ENCODE peak calls at places on chromosomes 1 and 21, in five cellular contexts. J is MG63; D is AG04450; E is SK-N-SH; S is CD8-positive, alpha-beta T cell. N is an unnamed sample. For H3K9me3 and H3K27me3, the result is how much of the 10 kb centered on the place peaks cover.

GRCh38 chr1:64323882-64324281 is 120.5 kb downstream of the UBE2U start:
- DNase-seq in D (no peak), E (no peak), J (no peak), S (no peak), N (no peak)

GRCh38 chr1:203166192-203166940 is 9.3 kb downstream of the MYBPH start:
- DNase-seq in J (no peak), D (no peak), S (no peak), E (no peak), N (no peak)

GRCh38 chr1:232142403-232143314 is 487.3 kb downstream of the SIPA1L2 start:
- DNase-seq in J (peak), E (peak), D (peak), S (no peak), N (peak)

GRCh38 chr1:52142220-52143153 is 598 bp downstream of the ZFYVE9 start:
- DNase-seq in J (peak), E (peak), S (peak), D (no peak), N (peak)

GRCh38 chr1:29364101-29364678 is 127.9 kb downstream of the PTPRU start:
- DNase-seq in E (no peak), D (no peak), S (no peak), J (no peak), N (no peak)

GRCh38 chr21:25188639-25189038 is 418.6 kb downstream of the MRPL39 start:
- DNase-seq in J (no peak), D (no peak), E (no peak), S (no peak), N (no peak)

GRCh38 chr1:106619080-106619826 is 437.2 kb upstream of the PRMT6 start:
- DNase-seq in S (no peak), E (no peak), D (no peak), J (no peak), N (no peak)

GRCh38 chr1:24695202-24695974 is 49.9 kb upstream of the CLIC4 start:
- DNase-seq in E (no peak), D (no peak), S (peak), J (no peak), N (no peak)

GRCh38 chr1:176341656-176342055 is 121.3 kb upstream of the PAPPA2 start:
- DNase-seq in D (no peak), S (no peak), E (no peak), J (no peak), N (no peak)

GRCh38 chr1:156475568-156476500 is 24.7 kb downstream of the MEF2D start:
- DNase-seq in S (no peak), D (peak), J (peak), E (no peak), N (peak)

GRCh38 chr1:119603695-119604094 is 44.4 kb downstream of the ZNF697 start:
- DNase-seq in J (no peak), E (no peak), D (no peak), S (no peak), N (peak)

GRCh38 chr1:235074335-235075120 is 54.1 kb downstream of the TOMM20 start:
- DNase-seq in E (peak), D (no peak), J (peak), S (peak), N (peak)

GRCh38 chr1:40915581-40915980 is 53.4 kb upstream of the CITED4 start:
- DNase-seq in E (no peak), D (no peak), S (no peak), J (no peak), N (no peak)

GRCh38 chr21:45476582-45476981 is 65.7 kb downstream of the SLC19A1 start:
- DNase-seq in S (no peak), D (no peak), E (no peak), J (no peak), N (no peak)

GRCh38 chr1:9841460-9841859 is 17.7 kb upstream of the CLSTN1 start:
- DNase-seq in S (no peak), E (no peak), D (no peak), J (no peak), N (no peak)

GRCh38 chr1:175388286-175388685 is 195.7 kb upstream of the KIAA0040 start:
- DNase-seq in E (no peak), J (no peak), S (no peak), D (no peak), N (no peak)

GRCh38 chr1:212218911-212219310 is 66.3 kb upstream of the PPP2R5A start:
- DNase-seq in S (no peak), J (peak), D (peak), E (no peak), N (peak)

GRCh38 chr1:231629132-231629531 is 2.5 kb downstream of the DISC1 start:
- DNase-seq in S (no peak), J (no peak), E (no peak), D (no peak), N (no peak)

GRCh38 chr1:100036718-100037664 is 67.2 kb downstream of the SLC35A3 start:
- DNase-seq in E (peak), S (no peak), D (no peak), J (peak), N (peak)

GRCh38 chr1:111139234-111139955 is 498 bp downstream of the DRAM2 start:
- DNase-seq in J (peak), S (peak), D (no peak), E (peak), N (peak)

GRCh38 chr1:230385173-230385480 is 41.0 kb downstream of the PGBD5 start:
- DNase-seq in J (no peak), E (no peak), S (no peak), D (no peak), N (no peak)

GRCh38 chr21:14949603-14950002 is 115.2 kb downstream of the NRIP1 start:
- DNase-seq in E (no peak), S (no peak), J (no peak), D (no peak), N (no peak)

GRCh38 chr1:112247971-112248370 is 148.0 kb upstream of the CTTNBP2NL start:
- DNase-seq in S (no peak), E (no peak), J (no peak), D (no peak), N (no peak)

GRCh38 chr1:27912429-27912828 is 22.4 kb upstream of the SMPDL3B start:
- DNase-seq in E (no peak), S (no peak), J (no peak), D (no peak), N (no peak)

GRCh38 chr21:45154511-45155508 is 80.4 kb downstream of the ADARB1 start:
- DNase-seq in J (no peak), S (peak), E (peak), D (no peak), N (peak)

GRCh38 chr1:41661428-41662060 is 177.1 kb upstream of the EDN2 start:
- DNase-seq in E (no peak), S (no peak), D (no peak), J (peak), N (no peak)

GRCh38 chr1:67393240-67393639 is 37.0 kb downstream of the SERBP1 start:
- DNase-seq in J (no peak), E (no peak), S (no peak), D (no peak), N (no peak)

DNA sequence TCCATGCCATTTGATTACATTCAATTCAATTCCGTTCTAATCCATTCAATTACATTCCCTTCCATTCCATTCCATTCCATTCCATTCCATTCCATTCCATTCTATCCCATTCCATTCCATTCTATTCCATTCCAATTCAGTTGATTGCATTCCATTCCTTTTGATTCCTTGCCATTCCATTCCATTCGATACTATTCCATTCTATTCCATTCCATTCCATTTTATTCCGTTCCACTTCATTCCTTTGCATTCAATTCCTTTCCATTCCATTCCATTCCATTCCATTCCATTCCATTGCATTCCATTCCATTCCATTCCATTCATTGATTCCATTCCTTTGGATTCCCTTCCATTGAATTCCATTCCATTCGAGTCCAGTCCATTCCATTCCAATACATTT is 2574.0 kb upstream of the TPTE start:
- DNase-seq in J (no peak), S (no peak), D (no peak), E (no peak), N (no peak)
- H3K9me3 ChIP-seq in J (half or more), S (half or more), D (half or more), E (under half), N (half or more)

GRCh38 chr1:30870035-30870434 is 38.5 kb downstream of the SDC3 start:
- DNase-seq in D (no peak), S (no peak), J (no peak), E (no peak), N (no peak)
- H3K27me3 ChIP-seq in D (under half), S (under half), J (under half), E (under half), N (under half)

GRCh38 chr1:224014328-224014649 is 99.6 kb upstream of the FBXO28 start:
- DNase-seq in D (no peak), E (no peak), S (no peak), J (no peak), N (no peak)
- H3K9me3 ChIP-seq in D (under half), E (under half), S (under half), J (under half), N (under half)

DNA sequence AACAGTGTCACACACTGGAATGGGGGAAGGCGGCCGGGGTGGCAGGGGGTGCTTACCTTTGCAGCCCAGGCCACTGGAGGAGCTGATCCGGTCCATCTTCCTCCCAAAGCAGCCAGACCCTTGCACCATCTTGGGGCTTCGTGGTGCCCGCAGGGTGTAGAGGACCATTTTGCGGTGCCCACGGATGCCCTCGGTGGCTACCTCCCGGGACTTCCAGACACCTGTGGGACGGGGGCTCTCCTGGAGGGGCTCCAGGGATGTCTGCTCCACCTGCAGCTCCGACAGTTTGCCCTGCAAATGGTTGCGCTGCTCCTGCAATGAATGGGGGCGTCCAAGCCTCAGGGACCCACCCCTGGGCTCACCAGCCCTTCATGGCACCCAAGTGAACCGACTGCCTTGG is 587 bp downstream of the NPPB start:
- DNase-seq in E (no peak), J (no peak), S (no peak), D (no peak), N (no peak)
- H3K27me3 ChIP-seq in E (under half), J (under half), S (under half), D (under half), N (under half)

GRCh38 chr21:42601656-42602055 is 51.8 kb upstream of the PDE9A start:
- DNase-seq in J (no peak), D (no peak), E (no peak), S (no peak), N (no peak)

GRCh38 chr21:42612390-42612789 is 41.0 kb upstream of the PDE9A start:
- DNase-seq in S (no peak), J (no peak), D (no peak), E (no peak), N (no peak)

GRCh38 chr21:42611852-42612251 is 41.6 kb upstream of the PDE9A start:
- DNase-seq in D (no peak), S (no peak), E (no peak), J (no peak), N (no peak)

GRCh38 chr21:42609806-42610205 is 43.6 kb upstream of the PDE9A start:
- DNase-seq in E (no peak), D (no peak), J (no peak), S (peak), N (no peak)

DNA sequence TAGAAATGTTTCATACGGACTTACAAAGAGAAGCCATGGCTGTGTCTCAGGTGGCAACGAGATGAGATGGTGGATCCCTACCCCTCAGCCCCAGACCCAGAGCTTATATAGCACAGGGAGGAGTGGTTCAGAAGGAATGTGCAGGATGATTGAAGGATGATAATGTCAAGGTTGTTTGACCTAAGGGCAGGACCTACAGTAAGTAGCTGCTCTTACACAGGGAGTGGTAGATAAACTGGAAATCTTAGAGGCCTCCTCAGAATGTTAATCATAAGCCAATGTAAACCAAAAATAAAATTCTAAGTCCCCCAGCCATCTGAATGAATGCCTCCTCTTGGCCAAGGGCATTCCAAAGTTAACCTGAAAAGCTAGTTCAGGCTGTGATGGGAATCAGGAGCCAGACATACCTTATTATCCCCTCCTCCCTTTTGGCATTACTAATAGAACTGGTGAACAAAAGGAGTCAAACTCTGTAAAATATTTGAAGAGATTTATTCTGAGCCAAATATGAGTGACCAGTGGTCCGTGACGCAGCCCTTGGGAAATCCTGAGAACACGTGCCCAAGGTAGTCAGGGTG is 45.8 kb upstream of the PDE9A start:
- DNase-seq in E (no peak), J (no peak), S (no peak), D (no peak), N (no peak)
- H3K9me3 ChIP-seq in E (under half), J (under half), S (under half), D (under half), N (under half)

GRCh38 chr1:154641534-154641933 is 33.5 kb upstream of the ADAR start:
- DNase-seq in E (no peak), S (no peak), J (no peak), D (no peak), N (no peak)
- H3K27me3 ChIP-seq in E (under half), S (under half), J (under half), D (under half), N (under half)

DNA sequence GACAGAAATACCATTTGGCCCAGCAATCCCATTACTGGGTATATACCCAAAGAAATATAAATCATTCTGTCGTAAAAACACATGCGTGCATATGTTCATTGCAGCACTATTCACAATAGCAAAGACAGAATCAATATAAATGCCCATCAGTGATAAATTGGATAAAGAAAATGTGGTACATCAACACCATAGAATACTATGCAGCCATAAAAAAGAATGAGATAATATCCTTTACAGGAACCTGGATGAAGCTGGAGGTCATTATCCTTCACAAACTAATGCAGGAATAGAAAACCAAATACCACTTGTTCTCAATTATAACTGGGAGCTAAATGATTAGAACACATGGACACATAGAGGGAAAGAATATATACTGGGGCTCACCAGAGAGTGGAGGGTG is 109.6 kb upstream of the SLC35F3 start:
- DNase-seq in D (no peak), S (no peak), J (no peak), E (no peak), N (no peak)
- H3K9me3 ChIP-seq in D (under half), S (under half), J (under half), E (under half), N (under half)

DNA sequence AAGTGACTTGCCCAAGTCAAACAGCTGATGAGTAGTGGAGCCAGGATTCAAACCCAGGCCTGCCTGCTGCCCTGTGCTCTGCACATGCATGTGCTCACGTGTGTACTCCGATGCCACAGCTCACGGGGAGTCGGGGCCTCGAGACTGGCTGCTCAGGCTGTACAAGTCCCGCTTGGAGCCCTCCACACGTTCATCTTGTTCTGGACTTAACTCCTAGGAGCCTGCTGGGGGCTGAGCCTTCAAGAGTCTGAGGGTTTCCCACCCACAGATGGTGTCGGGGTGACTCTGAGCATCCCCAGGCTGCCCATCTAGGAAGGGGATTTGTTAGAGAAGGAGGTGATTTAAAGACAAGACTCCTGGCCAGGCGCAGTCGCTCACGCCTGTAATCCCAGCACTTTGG is 35.7 kb upstream of the KDM4A start:
- DNase-seq in D (no peak), J (no peak), S (no peak), E (no peak), N (no peak)
- H3K27me3 ChIP-seq in D (under half), J (under half), S (under half), E (under half), N (under half)